ENCODE peak calls at places on chromosome 3, in ten cellular contexts. W is GM06990, K is mucosa of descending colon, H is A549, Y is psoas muscle, X is fibroblast of pulmonary artery, Q is cardiac muscle cell, J is fibroblast of villous mesenchyme, T is GM23248, N is kidney epithelial cell. U is an unnamed sample.
A peak's percentile ranks its signal among the peaks of the same experiment; 100 is the strongest.

GRCh38 chr3:71489315-71489761 is 94.2 kb downstream of the FOXP1 start:
- DNase-seq in X (no peak), Y (no peak), Q (no peak), N (no peak), J (no peak), W (no peak), H (no peak), K (no peak), T (no peak), U (no peak)

GRCh38 chr3:106611841-106612240 is 743.0 kb upstream of the CBLB start:
- DNase-seq in Y (no peak), N (no peak), J (peak; percentile 17), K (no peak), T (peak; percentile 23), X (peak; percentile 81), W (no peak), Q (peak; percentile 71), H (no peak), U (no peak)

GRCh38 chr3:5006755-5007202 is 27.5 kb downstream of the BHLHE40 start:
- DNase-seq in Q (no peak), W (peak; percentile 83), T (no peak), K (no peak), H (no peak), N (no peak), J (no peak), Y (no peak), X (no peak), U (peak; percentile 72)

GRCh38 chr3:15638193-15638890 is 36.8 kb downstream of the BTD start:
- DNase-seq in T (peak; percentile 61), Y (no peak), J (peak; percentile 92), Q (peak; percentile 68), N (no peak), H (no peak), K (no peak), W (no peak), X (no peak), U (no peak)

GRCh38 chr3:160226026-160226739 is 961 bp downstream of the C3orf80 start:
- DNase-seq in J (peak; percentile 9), Y (no peak), H (no peak), T (peak; percentile 25), Q (no peak), N (no peak), X (no peak), W (peak; percentile 22), K (no peak), U (no peak)

GRCh38 chr3:57986261-57986660 is 22.0 kb upstream of the FLNB start:
- DNase-seq in Q (no peak), N (no peak), Y (no peak), J (no peak), W (no peak), H (no peak), K (no peak), T (no peak), X (no peak), U (no peak)

GRCh38 chr3:117306299-117306698 is 596.7 kb downstream of the TUSC7 start:
- DNase-seq in J (no peak), Y (no peak), T (no peak), K (no peak), W (peak; percentile 7), H (no peak), Q (no peak), X (no peak), N (no peak), U (no peak)

GRCh38 chr3:35777563-35777962 is 138.2 kb downstream of the ARPP21 start:
- DNase-seq in J (no peak), T (no peak), X (peak; percentile 39), Y (no peak), N (no peak), K (no peak), H (no peak), Q (peak; percentile 9), W (no peak), U (no peak)

GRCh38 chr3:160126046-160126445 is 99.2 kb upstream of the C3orf80 start:
- DNase-seq in H (no peak), Q (no peak), K (no peak), W (no peak), Y (no peak), N (no peak), X (no peak), J (no peak), T (no peak), U (no peak)

GRCh38 chr3:123449986-123450474 is 1.1 kb upstream of the ADCY5 start:
- DNase-seq in W (no peak), Y (peak; percentile 21), Q (no peak), X (no peak), N (no peak), K (peak; percentile 19), J (no peak), H (peak; percentile 31), T (peak; percentile 28), U (no peak)

DNA sequence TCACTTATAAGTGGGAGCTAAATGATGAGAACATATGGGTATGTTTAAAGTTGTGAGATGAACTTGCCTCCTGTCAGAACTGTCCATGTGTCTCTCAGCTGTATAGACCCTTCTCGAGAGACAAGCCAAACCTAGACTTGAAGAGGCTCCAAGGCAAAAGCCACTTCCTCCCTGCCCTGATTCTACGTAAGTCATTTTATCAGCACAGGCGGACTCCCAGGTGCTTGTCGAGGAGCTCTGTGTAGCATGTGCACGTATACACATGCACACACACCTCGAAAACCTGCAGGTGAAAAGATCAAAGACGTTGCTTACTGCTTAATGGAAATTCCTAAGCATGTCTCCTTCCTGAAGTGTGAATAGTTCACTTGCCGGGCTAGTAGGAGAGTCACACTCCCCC is 5.6 kb upstream of the CLEC3B start:
- DNase-seq in T (no peak), W (no peak), K (no peak), X (no peak), H (no peak), Y (no peak), J (no peak), N (no peak), Q (no peak), U (no peak)
- H3K4me3 ChIP-seq in T (no peak overlapping the region), W (no peak overlapping the region), K (no peak overlapping the region), X (no peak overlapping the region), H (no peak overlapping the region), Y (no peak overlapping the region), J (no peak overlapping the region), N (no peak overlapping the region), Q (no peak overlapping the region), U (no peak overlapping the region)

GRCh38 chr3:188779537-188779936 is 392.2 kb upstream of the TPRG1 start:
- DNase-seq in J (peak; percentile 49), N (no peak), Y (no peak), X (peak; percentile 39), H (no peak), W (no peak), K (no peak), Q (peak; percentile 35), T (no peak), U (no peak)
- H3K4me3 ChIP-seq in J (no peak overlapping the region), N (no peak overlapping the region), Y (no peak overlapping the region), X (no peak overlapping the region), H (no peak overlapping the region), W (no peak overlapping the region), K (no peak overlapping the region), Q (no peak overlapping the region), T (no peak overlapping the region), U (no peak overlapping the region)

DNA sequence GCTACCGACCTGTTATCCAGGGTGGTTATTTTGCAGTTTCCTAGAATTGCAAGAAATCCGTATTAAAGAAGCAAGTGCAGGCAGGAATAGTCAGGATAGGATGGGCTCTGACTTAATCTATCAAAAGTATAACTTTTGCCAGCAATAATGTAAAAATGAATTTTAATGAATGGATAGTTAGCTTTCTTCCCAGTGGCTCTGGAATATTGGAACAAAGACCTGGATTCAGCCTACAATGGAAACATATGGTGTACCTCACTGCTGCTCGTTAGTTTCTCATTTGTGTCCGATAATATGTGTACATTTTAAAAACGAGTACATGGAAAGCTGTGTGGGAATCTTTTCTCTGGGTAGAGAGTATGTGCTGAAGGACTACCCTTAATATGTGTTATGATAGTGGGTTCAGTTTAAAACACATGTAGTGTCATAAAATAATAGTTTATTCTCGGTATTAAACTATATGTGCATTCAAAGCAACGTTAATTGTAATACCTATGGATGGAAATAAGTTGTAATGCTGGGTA is 805 bp downstream of the SERPINI1 start:
- DNase-seq in X (no peak), Y (no peak), W (no peak), T (no peak), J (no peak), H (no peak), N (no peak), K (no peak), Q (no peak), U (no peak)
- H3K4me3 ChIP-seq in X (peak overlapping the region; percentile 82), Y (peak overlapping the region; percentile 81), W (peak overlapping the region; percentile 74), T (peak overlapping the region; percentile 98), J (no peak overlapping the region), H (peak overlapping the region; percentile 82), N (peak overlapping the region; percentile 61), K (no peak overlapping the region), Q (peak overlapping the region; percentile 75), U (peak overlapping the region; percentile 74)

DNA sequence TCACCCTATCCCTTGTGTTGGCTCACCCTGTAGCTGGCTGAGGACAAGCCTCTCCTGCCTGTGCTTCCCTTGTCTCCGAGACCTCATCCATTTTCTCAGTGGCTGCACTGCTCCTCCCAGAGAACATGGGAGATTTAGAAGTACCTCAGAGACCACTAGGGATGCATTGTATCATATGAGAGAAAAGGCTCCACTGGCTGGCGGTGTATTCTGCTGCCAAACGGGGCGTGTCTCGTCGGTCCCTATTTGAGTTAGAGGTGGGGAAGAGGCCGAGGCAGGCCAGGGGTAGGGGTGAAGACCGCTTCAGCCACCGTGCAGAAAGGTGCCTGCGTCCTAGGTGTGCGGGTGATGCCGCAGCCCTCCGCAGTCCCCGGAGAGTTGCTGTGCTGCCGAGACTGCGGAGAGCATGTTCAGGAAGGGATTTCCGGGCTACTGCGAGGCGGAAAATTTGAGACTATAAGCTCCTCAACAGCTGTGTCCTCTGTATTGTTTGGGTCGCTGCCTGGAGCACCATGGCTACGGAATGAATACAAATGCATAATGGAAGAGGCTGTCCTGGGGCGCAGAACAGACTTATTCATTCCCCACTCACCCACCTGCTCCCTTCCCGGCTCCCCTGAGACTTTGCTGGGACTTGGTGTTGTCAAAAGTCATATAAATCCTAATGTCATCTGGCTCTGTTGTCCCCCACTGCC is 43.9 kb downstream of the SPSB4 start:
- DNase-seq in Y (peak; percentile 81), K (peak; percentile 53), Q (peak; percentile 73), N (no peak), W (no peak), J (no peak), T (peak; percentile 76), X (peak; percentile 64), H (no peak), U (peak; percentile 78)
- H3K4me3 ChIP-seq in Y (peak overlapping the region; percentile 53), K (no peak overlapping the region), Q (no peak overlapping the region), N (no peak overlapping the region), W (no peak overlapping the region), J (no peak overlapping the region), T (peak overlapping the region; percentile 40), X (peak overlapping the region; percentile 10), H (no peak overlapping the region), U (peak overlapping the region; percentile 31)

DNA sequence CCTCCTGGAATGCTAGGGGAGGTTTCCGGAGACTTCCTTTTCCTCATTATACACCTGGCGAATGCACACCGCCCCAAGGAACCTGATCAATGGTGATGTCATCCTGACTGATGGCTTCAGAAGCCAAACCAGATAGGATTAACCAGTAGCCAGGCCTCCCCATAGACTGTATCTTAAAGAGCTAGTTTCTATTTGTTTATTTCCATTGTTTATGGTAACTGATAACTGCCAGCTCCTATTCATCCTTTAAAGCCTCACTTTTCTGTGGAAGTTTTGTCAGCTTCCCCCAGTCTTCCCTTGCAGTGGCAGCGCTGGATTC is at the start of gene MKRN2OS:
- DNase-seq in Y (no peak), X (no peak), J (no peak), T (no peak), N (peak; percentile 53), K (peak; percentile 86), H (no peak), Q (no peak), W (no peak), U (no peak)
- H3K4me3 ChIP-seq in Y (no peak within 1 kb of the TSS), X (no peak within 1 kb of the TSS), J (no peak within 1 kb of the TSS), T (no peak within 1 kb of the TSS), N (peak within 1 kb of the TSS; percentile 18), K (peak within 1 kb of the TSS; percentile 5), H (no peak within 1 kb of the TSS), Q (no peak within 1 kb of the TSS), W (no peak within 1 kb of the TSS), U (peak within 1 kb of the TSS; percentile 41)

GRCh38 chr3:48209438-48209837 is 13.9 kb upstream of the CAMP start:
- DNase-seq in H (no peak), Y (no peak), J (no peak), X (no peak), Q (no peak), K (no peak), W (no peak), T (no peak), N (no peak), U (no peak)
- H3K4me3 ChIP-seq in H (no peak overlapping the region), Y (no peak overlapping the region), J (no peak overlapping the region), X (no peak overlapping the region), Q (no peak overlapping the region), K (no peak overlapping the region), W (no peak overlapping the region), T (no peak overlapping the region), N (no peak overlapping the region), U (no peak overlapping the region)

U was measured in suprapubic skin.